ENCODE peak calls at places on chromosomes 7 and 10, in six cellular contexts. U is HCT116, P is H1, B is GM12878, S is K562, F is HepG2. Y is an unnamed sample.

GRCh38 chr7:13448243-13448642 is 541.2 kb downstream of the ETV1 start:
- DNase-seq in B (no peak), F (no peak), U (no peak), S (no peak), P (no peak), Y (no peak)

GRCh38 chr7:12423355-12423994 is 19.8 kb upstream of the VWDE start:
- DNase-seq in P (no peak), S (no peak), F (no peak), U (no peak), B (no peak), Y (no peak)

GRCh38 chr10:48813825-48814224 is 125.8 kb downstream of the LRRC18 start:
- DNase-seq in P (no peak), U (no peak), S (no peak), F (no peak), B (no peak), Y (no peak)

GRCh38 chr10:71084818-71085126 is 127.6 kb upstream of the UNC5B start:
- DNase-seq in B (no peak), U (no peak), S (no peak), F (no peak), P (no peak), Y (no peak)

GRCh38 chr10:106757521-106757920 is 407.0 kb downstream of the SORCS1 start:
- DNase-seq in P (no peak), B (no peak), S (no peak), U (no peak), F (no peak), Y (no peak)

GRCh38 chr7:140695381-140695780 is 1.1 kb upstream of the NDUFB2 start:
- DNase-seq in F (no peak), B (no peak), S (no peak), P (no peak), U (no peak), Y (no peak)

GRCh38 chr7:30988346-30989005 is 24.7 kb downstream of the GHRHR start:
- DNase-seq in F (no peak), S (no peak), P (no peak), U (no peak), B (no peak), Y (no peak)

GRCh38 chr7:128453836-128454804 is 1.6 kb upstream of the HILPDA start:
- DNase-seq in P (no peak), B (no peak), U (no peak), S (peak), F (no peak), Y (peak)

GRCh38 chr7:28984631-28985030 is 26.5 kb upstream of the TRIL start:
- DNase-seq in P (no peak), B (no peak), S (no peak), U (no peak), F (no peak), Y (peak)

GRCh38 chr10:95247881-95248583 is 42.8 kb downstream of the PDLIM1 start:
- DNase-seq in P (no peak), U (no peak), F (no peak), S (no peak), B (no peak), Y (no peak)

GRCh38 chr10:95247200-95247880 is 43.5 kb downstream of the PDLIM1 start:
- DNase-seq in U (no peak), B (no peak), F (peak), P (no peak), S (no peak), Y (no peak)

GRCh38 chr10:95245425-95246055 is 45.3 kb downstream of the PDLIM1 start:
- DNase-seq in B (peak), F (no peak), U (no peak), P (no peak), S (no peak), Y (no peak)

GRCh38 chr10:95248989-95249388 is 41.8 kb downstream of the PDLIM1 start:
- DNase-seq in F (no peak), P (no peak), S (no peak), U (no peak), B (no peak), Y (no peak)

GRCh38 chr10:95246582-95247051 is 44.2 kb downstream of the PDLIM1 start:
- DNase-seq in B (no peak), U (peak), F (peak), S (peak), P (no peak), Y (peak)
- TF ChIP-seq ZNF274 in B (no peak), U (no peak), F (no peak), S (no peak), P (no peak), Y (no peak)

DNA sequence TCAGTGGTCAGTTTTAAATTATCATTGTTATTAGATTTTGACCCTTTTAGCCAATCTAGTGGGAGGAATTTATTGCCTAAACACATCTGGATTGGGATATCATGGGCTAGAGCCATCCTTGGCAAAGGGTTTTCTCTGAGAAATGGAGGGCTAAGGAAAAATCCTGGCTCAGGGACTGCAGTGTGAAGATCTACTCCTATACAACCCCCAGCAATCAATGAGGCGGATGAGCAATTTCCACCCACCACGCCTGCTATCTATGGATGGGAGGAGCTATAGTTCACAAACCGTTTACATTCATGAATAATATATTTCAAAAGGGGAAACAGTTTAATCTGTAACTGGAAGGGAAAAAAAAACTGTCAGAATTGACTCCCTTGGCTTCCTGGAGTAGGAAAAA is 2.7 kb downstream of the CAV1 start:
- DNase-seq in B (no peak), P (no peak), S (no peak), U (no peak), F (no peak), Y (no peak)
- H3K4me3 ChIP-seq in B (no peak), P (no peak), S (no peak), U (peak), F (no peak), Y (no peak)

DNA sequence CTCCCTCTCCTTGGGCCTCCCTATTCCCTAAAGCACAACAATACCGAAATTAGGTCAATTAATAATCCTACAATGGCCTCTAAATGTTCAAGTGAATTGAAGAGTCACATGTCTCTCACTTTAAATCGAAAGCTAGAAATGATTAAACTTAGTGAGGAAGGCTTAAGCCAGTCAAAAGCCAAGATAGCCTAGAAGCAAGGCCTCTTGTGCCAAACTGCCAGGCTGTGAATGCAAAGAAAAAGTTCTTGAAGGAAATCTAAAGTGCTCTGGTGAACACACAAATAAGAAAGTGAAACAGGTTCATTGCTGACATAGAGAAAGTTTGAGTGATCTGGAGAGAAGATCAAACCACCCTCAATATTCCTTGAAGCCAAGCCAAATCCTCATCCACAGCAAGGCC is 57.2 kb downstream of the SLC29A4 start:
- DNase-seq in U (no peak), F (no peak), P (no peak), B (no peak), S (no peak), Y (no peak)
- TF ChIP-seq ZNF274 in U (no peak), F (no peak), P (no peak), B (no peak), S (no peak), Y (no peak)

DNA sequence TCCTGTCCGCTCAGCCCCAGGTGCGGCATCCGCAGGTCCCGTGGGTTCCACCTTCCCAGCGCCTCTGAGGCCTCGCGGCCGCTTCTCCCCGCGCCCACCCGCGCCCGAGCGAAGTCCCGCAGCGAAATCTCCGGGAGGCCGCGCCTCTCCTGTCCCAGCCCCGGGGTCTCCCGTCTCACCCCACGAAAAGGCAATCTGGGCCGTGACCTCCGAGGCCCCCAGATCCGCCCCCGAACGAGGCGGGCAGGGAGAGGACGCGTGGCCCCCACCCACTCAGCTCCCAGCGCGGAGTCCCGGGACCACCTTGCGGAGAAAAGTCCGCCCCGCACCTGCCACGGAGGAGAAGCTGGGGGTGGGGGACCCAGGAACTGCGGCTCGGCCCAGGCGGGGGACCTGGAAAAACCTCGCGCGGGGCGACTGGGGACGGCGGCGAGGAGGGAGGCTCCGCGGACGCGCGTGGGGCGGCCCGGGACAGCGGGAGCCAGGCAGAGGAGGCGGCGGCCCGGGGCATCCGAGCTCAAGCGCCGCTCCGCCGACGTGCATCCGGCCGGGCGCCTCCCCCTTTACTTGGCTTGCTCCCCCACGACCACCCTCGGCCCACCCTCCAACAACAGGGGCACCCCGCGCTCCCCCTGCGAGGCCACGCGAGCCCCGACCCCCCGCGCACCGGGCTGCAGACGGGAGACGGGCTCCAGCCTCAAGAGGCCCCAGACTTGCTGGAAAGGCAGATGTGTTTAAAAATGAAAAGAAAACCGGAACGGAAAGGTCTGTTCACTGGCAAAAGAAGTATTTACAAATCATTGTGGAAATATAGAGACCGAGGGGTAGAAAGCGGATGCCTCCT is 33.0 kb upstream of the RNF32 start:
- DNase-seq in P (no peak), F (no peak), B (no peak), S (no peak), U (no peak), Y (no peak)
- H3K4me3 ChIP-seq in P (no peak), F (no peak), B (peak), S (no peak), U (no peak), Y (no peak)

DNA sequence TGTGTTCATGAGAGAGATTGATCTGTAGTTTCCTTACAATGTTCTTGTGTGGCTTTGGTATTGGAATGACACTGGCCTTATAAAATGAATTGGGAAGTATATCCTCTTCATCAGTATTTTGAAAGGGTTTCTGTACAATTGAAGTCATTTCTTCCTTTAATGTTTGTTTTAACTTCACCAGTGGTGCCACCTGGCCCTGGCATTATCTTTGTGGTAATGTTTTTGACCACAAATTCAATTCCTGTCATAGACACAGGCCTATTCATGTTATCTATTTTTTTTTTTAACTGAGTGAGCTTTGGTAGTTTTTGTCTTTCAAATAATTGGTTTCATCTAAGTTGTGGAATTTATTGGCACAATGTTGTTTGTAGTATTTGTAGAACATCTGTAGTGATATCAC is 127.7 kb downstream of the CDK14 start:
- DNase-seq in F (no peak), U (no peak), S (no peak), B (no peak), P (no peak), Y (no peak)
- TF ChIP-seq ZNF274 in F (no peak), U (no peak), S (no peak), B (no peak), P (no peak), Y (no peak)